ENCODE peak calls at places on chromosome 14, in four cellular contexts. I, D, X and C are unnamed samples.

GRCh38 chr14:80388980-80389711 is 177.8 kb upstream of the DIO2 start:
- DNase-seq in I (no peak), D (no peak), X (peak), C (no peak)

GRCh38 chr14:104889374-104889755 is 24.3 kb downstream of the CEP170B start:
- DNase-seq in I (no peak), D (no peak), X (no peak), C (no peak)

GRCh38 chr14:96309128-96309906 is 53.3 kb downstream of the BDKRB1 start:
- DNase-seq in I (no peak), D (no peak), X (no peak), C (no peak)

GRCh38 chr14:105060751-105061427 is 4.3 kb downstream of the GPR132 start:
- DNase-seq in I (no peak), D (peak), X (peak), C (no peak)

GRCh38 chr14:104388631-104389325 is 190.8 kb upstream of the C14orf180 start:
- DNase-seq in I (no peak), D (no peak), X (no peak), C (no peak)

GRCh38 chr14:89030921-89031320 is 206.5 kb downstream of the TTC8 start:
- DNase-seq in I (no peak), D (no peak), X (no peak), C (no peak)

GRCh38 chr14:75249251-75249957 is 29.2 kb upstream of the FOS start:
- DNase-seq in I (peak), D (peak), X (no peak), C (peak)

GRCh38 chr14:32313977-32314376 is 15.1 kb upstream of the AKAP6 start:
- DNase-seq in I (no peak), D (no peak), X (no peak), C (no peak)

GRCh38 chr14:24310666-24311604 is at the start of gene LTB4R:
- DNase-seq in I (peak), D (peak), X (peak), C (peak)

GRCh38 chr14:21536395-21537087 is 10.4 kb upstream of the SALL2 start:
- DNase-seq in I (no peak), D (no peak), X (peak), C (no peak)

GRCh38 chr14:63470877-63471565 is 72.2 kb downstream of the PPP2R5E start:
- DNase-seq in I (no peak), D (no peak), X (peak), C (peak)

GRCh38 chr14:99320105-99320572 is 48.1 kb upstream of the BCL11B start:
- DNase-seq in I (peak), D (peak), X (no peak), C (peak)

GRCh38 chr14:91647817-91648216 is 84.1 kb downstream of the CATSPERB start:
- DNase-seq in I (no peak), D (no peak), X (no peak), C (no peak)

GRCh38 chr14:64569108-64570045 is 19.6 kb downstream of the PPP1R36 start:
- DNase-seq in I (no peak), D (no peak), X (peak), C (no peak)

GRCh38 chr14:38127356-38127755 is 80.3 kb upstream of the SSTR1 start:
- DNase-seq in I (no peak), D (peak), X (no peak), C (no peak)

GRCh38 chr14:59454131-59454530 is 11.0 kb downstream of the GPR135 start:
- DNase-seq in I (no peak), D (no peak), X (peak), C (no peak)

GRCh38 chr14:31291210-31291609 is 83.6 kb upstream of the HECTD1 start:
- DNase-seq in I (no peak), D (no peak), X (no peak), C (no peak)

GRCh38 chr14:37232907-37233481 is 35.3 kb downstream of the MIPOL1 start:
- DNase-seq in I (no peak), D (peak), X (peak), C (peak)

GRCh38 chr14:104345316-104346111 is 207.1 kb downstream of the KIF26A start:
- DNase-seq in I (no peak), D (no peak), X (no peak), C (no peak)

GRCh38 chr14:102479107-102479506 is 30.5 kb downstream of the ANKRD9 start:
- DNase-seq in I (no peak), D (no peak), X (no peak), C (no peak)

GRCh38 chr14:105249175-105250007 is 1.1 kb downstream of the BTBD6 start:
- DNase-seq in I (no peak), D (peak), X (peak), C (no peak)

GRCh38 chr14:79251278-79251677 is 960.0 kb downstream of the DIO2 start:
- DNase-seq in I (no peak), D (no peak), X (no peak), C (no peak)

GRCh38 chr14:33915682-33916081 is 35.2 kb downstream of the EGLN3 start:
- DNase-seq in I (no peak), D (no peak), X (no peak), C (no peak)

GRCh38 chr14:33917664-33918063 is 33.2 kb downstream of the EGLN3 start:
- DNase-seq in I (no peak), D (no peak), X (no peak), C (no peak)

GRCh38 chr14:33916663-33917565 is 34.0 kb downstream of the EGLN3 start:
- DNase-seq in I (no peak), D (no peak), X (no peak), C (no peak)

GRCh38 chr14:33918256-33918655 is 32.6 kb downstream of the EGLN3 start:
- DNase-seq in I (no peak), D (no peak), X (no peak), C (no peak)

GRCh38 chr14:33914676-33915516 is 36.0 kb downstream of the EGLN3 start:
- DNase-seq in I (no peak), D (no peak), X (peak), C (no peak)
- TF ChIP-seq CTCF in I (no peak), D (no peak), X (no peak), C (no peak)

GRCh38 chr14:94615254-94615653 is 3.1 kb downstream of the SERPINA3 start:
- DNase-seq in I (no peak), D (no peak), X (no peak), C (no peak)

GRCh38 chr14:94614802-94615201 is 2.6 kb downstream of the SERPINA3 start:
- DNase-seq in I (no peak), D (no peak), X (no peak), C (no peak)

GRCh38 chr14:94613720-94614644 is 1.8 kb downstream of the SERPINA3 start:
- DNase-seq in I (no peak), D (no peak), X (no peak), C (no peak)

GRCh38 chr14:94617366-94617941 is 5.3 kb downstream of the SERPINA3 start:
- DNase-seq in I (no peak), D (no peak), X (no peak), C (no peak)

GRCh38 chr14:94615823-94616570 is 3.8 kb downstream of the SERPINA3 start:
- DNase-seq in I (no peak), D (no peak), X (no peak), C (no peak)
- TF ChIP-seq CTCF in I (no peak), D (no peak), X (no peak), C (no peak)

GRCh38 chr14:67332468-67332867 is 27.1 kb downstream of the ATP6V1D start:
- DNase-seq in I (no peak), D (no peak), X (peak), C (no peak)

GRCh38 chr14:67331368-67332125 is 28.1 kb downstream of the ATP6V1D start:
- DNase-seq in I (no peak), D (no peak), X (peak), C (no peak)

GRCh38 chr14:67335781-67336180 is 23.8 kb downstream of the ATP6V1D start:
- DNase-seq in I (no peak), D (peak), X (peak), C (no peak)
- TF ChIP-seq CTCF in I (no peak), D (peak), X (peak), C (peak)

GRCh38 chr14:77230914-77231313 is 40.1 kb downstream of the NGB start:
- DNase-seq in I (no peak), D (no peak), X (no peak), C (no peak)

GRCh38 chr14:77225254-77225653 is 43.7 kb downstream of the TMEM63C start:
- DNase-seq in I (no peak), D (no peak), X (no peak), C (no peak)

GRCh38 chr14:77222546-77223225 is 41.1 kb downstream of the TMEM63C start:
- DNase-seq in I (no peak), D (no peak), X (no peak), C (no peak)

DNA sequence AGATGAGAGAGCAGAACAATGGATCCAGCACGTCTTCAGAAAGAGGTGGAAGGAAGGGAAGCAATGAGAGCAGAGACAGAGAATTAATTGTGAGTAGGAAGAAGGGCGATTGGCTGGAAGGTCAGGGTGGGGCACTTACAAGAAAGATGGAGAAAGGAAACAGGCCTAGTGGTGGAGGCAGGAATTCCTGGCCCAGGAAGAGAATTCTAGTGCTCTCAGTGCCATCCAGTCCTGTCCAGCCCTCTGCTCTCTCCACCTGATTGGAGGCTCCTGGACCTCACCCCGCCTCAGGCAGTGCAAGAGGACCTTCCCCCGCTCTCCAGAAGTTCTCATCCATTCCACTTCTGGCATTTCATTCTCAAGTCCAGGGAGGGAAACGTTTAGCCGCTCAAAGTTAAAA is 43.0 kb downstream of the NGB start:
- DNase-seq in I (no peak), D (no peak), X (no peak), C (no peak)
- TF ChIP-seq CTCF in I (no peak), D (no peak), X (no peak), C (no peak)

DNA sequence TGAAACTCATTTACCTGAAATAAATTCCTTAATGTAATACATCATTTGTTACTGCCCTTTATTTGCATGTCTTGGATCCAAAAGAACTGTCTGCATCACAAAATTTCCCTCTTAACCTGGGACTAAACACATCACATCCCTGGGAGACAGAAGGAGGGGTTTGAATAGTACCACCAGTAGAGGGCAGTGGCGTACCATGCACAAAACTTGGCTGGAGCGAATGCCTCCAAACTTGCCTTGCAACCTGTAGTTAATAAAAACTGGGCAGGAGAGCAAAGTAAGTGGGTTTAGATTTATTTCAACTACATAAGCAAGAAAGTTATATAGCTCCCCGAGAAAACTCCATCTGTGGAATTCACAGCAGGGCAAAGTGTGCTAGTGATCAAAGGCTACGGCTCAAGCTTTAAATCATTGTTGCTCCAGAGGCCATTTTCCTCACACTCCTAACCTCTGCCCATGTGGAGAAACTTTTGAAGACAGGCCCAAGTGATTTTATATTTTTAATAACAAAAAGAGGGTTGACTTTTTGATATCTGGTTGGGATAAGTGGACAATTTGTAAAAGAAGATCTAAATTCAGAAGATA is 1176.7 kb upstream of the SEL1L start:
- DNase-seq in I (peak), D (peak), X (peak), C (peak)
- TF ChIP-seq CTCF in I (peak), D (peak), X (peak), C (peak)